ENCODE peak calls at places on chromosomes 2 and 18, in seven cellular contexts. T is hypothalamus, I is T-helper 2 cell, O is ecto neural progenitor cell, S is amniotic stem cell, Y is substantia nigra, D is Daoy. B is an unnamed sample.

GRCh38 chr2:24434576-24434975 is 56.5 kb upstream of the NCOA1 start:
- DNase-seq in D (no peak), I (no peak), O (no peak), Y (no peak), T (no peak), S (no peak), B (no peak)

GRCh38 chr2:226643550-226644275 is 155.9 kb downstream of the IRS1 start:
- DNase-seq in I (no peak), Y (no peak), S (no peak), D (no peak), O (no peak), T (no peak), B (no peak)

GRCh38 chr18:55038162-55038561 is 78.9 kb upstream of the CCDC68 start:
- DNase-seq in Y (no peak), I (no peak), O (no peak), D (no peak), T (no peak), S (no peak), B (no peak)

GRCh38 chr18:7567487-7568425 is 640 bp downstream of the PTPRM start:
- DNase-seq in I (peak), S (no peak), Y (peak), D (peak), O (peak), T (no peak), B (no peak)

GRCh38 chr2:211216221-211216620 is 659.8 kb downstream of the CPS1 start:
- DNase-seq in Y (no peak), T (no peak), S (no peak), O (no peak), I (no peak), D (no peak), B (no peak)

GRCh38 chr2:157746234-157746950 is 117.7 kb upstream of the ACVR1C start:
- DNase-seq in O (no peak), T (no peak), D (peak), Y (no peak), I (no peak), S (no peak), B (no peak)

GRCh38 chr2:26519396-26519991 is 41.6 kb upstream of the OTOF start:
- DNase-seq in O (no peak), Y (no peak), D (peak), I (no peak), S (no peak), T (no peak), B (peak)

GRCh38 chr2:223696719-223697118 is 94.6 kb upstream of the SCG2 start:
- DNase-seq in Y (no peak), I (no peak), S (no peak), T (no peak), D (peak), O (no peak), B (no peak)

GRCh38 chr18:50469380-50469781 is 90.5 kb upstream of the MAPK4 start:
- DNase-seq in T (no peak), S (no peak), I (no peak), D (no peak), O (no peak), Y (no peak), B (no peak)

GRCh38 chr18:23340661-23341060 is 112.4 kb upstream of the RIOK3 start:
- DNase-seq in T (no peak), S (no peak), Y (no peak), O (no peak), I (no peak), D (no peak), B (no peak)

GRCh38 chr2:39724828-39725144 is 54.3 kb downstream of the THUMPD2 start:
- DNase-seq in T (no peak), O (no peak), S (no peak), I (no peak), D (peak), Y (no peak), B (no peak)

GRCh38 chr2:119158563-119159347 is at the start of gene C1QL2:
- DNase-seq in Y (no peak), D (peak), I (no peak), O (peak), T (no peak), S (no peak), B (no peak)

GRCh38 chr2:172097557-172098131 is 5.1 kb downstream of the DLX2 start:
- DNase-seq in Y (no peak), T (no peak), O (no peak), I (no peak), D (peak), S (no peak), B (no peak)

GRCh38 chr18:46728219-46728930 is 28.5 kb downstream of the ST8SIA5 start:
- DNase-seq in T (no peak), I (no peak), S (no peak), D (no peak), O (no peak), Y (no peak), B (no peak)

GRCh38 chr2:179263460-179264237 is 983 bp downstream of the SESTD1 start:
- DNase-seq in I (no peak), D (peak), T (no peak), S (peak), O (peak), Y (no peak), B (no peak)

GRCh38 chr2:6999161-6999877 is 82.1 kb downstream of the RNF144A start:
- DNase-seq in O (no peak), S (no peak), T (no peak), I (no peak), Y (no peak), D (no peak), B (no peak)

GRCh38 chr2:187187521-187187920 is 260.5 kb downstream of the CALCRL start:
- DNase-seq in T (no peak), Y (no peak), D (no peak), I (no peak), S (no peak), O (no peak), B (no peak)

GRCh38 chr18:36301884-36302283 is 4.4 kb downstream of the FHOD3 start:
- DNase-seq in T (no peak), S (no peak), D (no peak), I (no peak), Y (no peak), O (no peak), B (no peak)

GRCh38 chr2:165793779-165794519 is at the start of gene GALNT3:
- DNase-seq in S (no peak), Y (no peak), D (peak), I (no peak), O (peak), T (no peak), B (peak)

GRCh38 chr2:26848336-26849055 is 564 bp downstream of the DPYSL5 start:
- DNase-seq in Y (no peak), S (no peak), O (peak), D (peak), I (no peak), T (no peak), B (no peak)

GRCh38 chr2:186554450-186554849 is 35.4 kb upstream of the ITGAV start:
- DNase-seq in I (no peak), D (no peak), O (no peak), S (no peak), Y (no peak), T (no peak), B (no peak)

GRCh38 chr2:187527262-187527661 is 27.0 kb downstream of the TFPI start:
- DNase-seq in I (no peak), T (no peak), O (no peak), Y (no peak), D (peak), S (no peak), B (no peak)

GRCh38 chr2:216775043-216775453 is 79.7 kb upstream of the IGFBP5 start:
- DNase-seq in I (no peak), S (peak), Y (no peak), D (peak), T (no peak), O (no peak), B (no peak)

GRCh38 chr2:32947484-32948143 is 861 bp downstream of the LTBP1 start:
- DNase-seq in I (no peak), O (peak), Y (no peak), S (peak), T (no peak), D (peak), B (no peak)

GRCh38 chr18:41357708-41358107 is 597.3 kb upstream of the PIK3C3 start:
- DNase-seq in O (no peak), S (no peak), I (no peak), Y (no peak), D (no peak), T (no peak), B (no peak)

GRCh38 chr18:470661-471501 is 29.6 kb downstream of the COLEC12 start:
- DNase-seq in O (no peak), S (no peak), Y (no peak), D (no peak), I (no peak), T (no peak), B (no peak)

GRCh38 chr2:101546376-101547058 is 71.6 kb upstream of the RFX8 start:
- DNase-seq in Y (no peak), I (no peak), T (no peak), S (no peak), D (peak), O (no peak), B (no peak)

GRCh38 chr2:138247302-138247701 is 254.3 kb upstream of the SPOPL start:
- DNase-seq in S (no peak), O (no peak), I (no peak), Y (no peak), D (no peak), T (no peak), B (no peak)

GRCh38 chr18:10851824-10852225 is 297.5 kb downstream of the PIEZO2 start:
- DNase-seq in Y (no peak), O (no peak), I (no peak), D (peak), S (peak), T (no peak), B (no peak)

GRCh38 chr2:44759823-44760222 is 181.7 kb upstream of the SIX3 start:
- DNase-seq in O (no peak), D (no peak), I (no peak), S (no peak), Y (no peak), T (no peak), B (no peak)

GRCh38 chr2:128326296-128326790 is 7.7 kb upstream of the HS6ST1 start:
- DNase-seq in D (no peak), O (no peak), I (no peak), Y (no peak), S (no peak), T (no peak), B (no peak)

GRCh38 chr18:58454406-58455061 is 174.4 kb downstream of the ALPK2 start:
- DNase-seq in Y (no peak), D (peak), I (no peak), O (no peak), S (no peak), T (no peak), B (no peak)

GRCh38 chr2:165697727-165698620 is 96.1 kb downstream of the GALNT3 start:
- DNase-seq in I (no peak), Y (no peak), T (no peak), O (no peak), S (no peak), D (no peak), B (no peak)

GRCh38 chr2:20623241-20623640 is 27.7 kb downstream of the HS1BP3 start:
- DNase-seq in O (no peak), D (no peak), Y (no peak), T (no peak), S (no peak), I (no peak), B (no peak)

GRCh38 chr2:95041824-95042442 is 16.4 kb downstream of the MAL start:
- DNase-seq in I (no peak), T (no peak), D (no peak), O (no peak), S (no peak), Y (no peak), B (no peak)

GRCh38 chr2:52454962-52455361 is 1312.6 kb upstream of the CHAC2 start:
- DNase-seq in S (no peak), D (no peak), O (no peak), Y (no peak), I (no peak), T (no peak), B (no peak)

GRCh38 chr2:134402385-134402784 is 148.5 kb downstream of the MGAT5 start:
- DNase-seq in S (no peak), D (no peak), T (no peak), O (no peak), I (no peak), Y (no peak), B (no peak)

GRCh38 chr18:67520276-67521035 is 3.9 kb upstream of the DSEL start:
- DNase-seq in D (no peak), Y (no peak), I (no peak), T (no peak), S (no peak), O (no peak), B (no peak)

B was measured in T-cell.